ENCODE peak calls at places on chromosomes 12 and 14, in five cellular contexts. F is cardiac muscle cell, W is body of pancreas, L is right lobe of liver, D is uterus. Q is an unnamed sample.

GRCh38 chr14:97166497-97166896 is 369.3 kb downstream of the VRK1 start:
- DNase-seq in D (no peak), L (no peak), F (no peak), W (no peak), Q (no peak)

GRCh38 chr12:24072302-24072701 is 122.8 kb upstream of the SOX5 start:
- DNase-seq in W (no peak), L (no peak), D (no peak), F (no peak), Q (no peak)

GRCh38 chr12:30047499-30048262 is 263.9 kb upstream of the TMTC1 start:
- DNase-seq in L (no peak), F (peak; percentile 13), D (no peak), W (no peak), Q (no peak)

GRCh38 chr14:102479777-102480176 is 29.8 kb downstream of the ANKRD9 start:
- DNase-seq in L (peak; percentile 69), D (no peak), W (peak; percentile 76), F (no peak), Q (no peak)

GRCh38 chr14:73477618-73478266 is 13.0 kb upstream of the RIOX1 start:
- DNase-seq in D (no peak), L (no peak), W (peak; percentile 53), F (no peak), Q (no peak)

GRCh38 chr12:105561981-105562726 is 231.7 kb downstream of the C12orf75 start:
- DNase-seq in F (peak; percentile 5), W (no peak), D (peak; percentile 73), L (no peak), Q (no peak)

GRCh38 chr14:71400821-71401447 is 493.7 kb downstream of the PCNX1 start:
- DNase-seq in D (no peak), F (no peak), L (no peak), W (no peak), Q (no peak)

GRCh38 chr14:99182548-99183115 is 89.4 kb downstream of the BCL11B start:
- DNase-seq in W (no peak), D (no peak), L (no peak), F (no peak), Q (no peak)

GRCh38 chr12:52631676-52632459 is 13.5 kb upstream of the KRT73 start:
- DNase-seq in L (no peak), D (no peak), F (no peak), W (no peak), Q (no peak)

GRCh38 chr12:65895759-65896656 is 71.7 kb downstream of the HMGA2 start:
- DNase-seq in L (no peak), W (peak; percentile 21), D (no peak), F (no peak), Q (no peak)

GRCh38 chr14:50871914-50872732 is at the start of gene ABHD12B:
- DNase-seq in L (no peak), F (peak; percentile 31), D (no peak), W (no peak), Q (no peak)

GRCh38 chr12:49121047-49121696 is 10.0 kb downstream of the TUBA1B start:
- DNase-seq in D (no peak), F (peak; percentile 65), W (peak; percentile 51), L (peak; percentile 61), Q (no peak)

DNA sequence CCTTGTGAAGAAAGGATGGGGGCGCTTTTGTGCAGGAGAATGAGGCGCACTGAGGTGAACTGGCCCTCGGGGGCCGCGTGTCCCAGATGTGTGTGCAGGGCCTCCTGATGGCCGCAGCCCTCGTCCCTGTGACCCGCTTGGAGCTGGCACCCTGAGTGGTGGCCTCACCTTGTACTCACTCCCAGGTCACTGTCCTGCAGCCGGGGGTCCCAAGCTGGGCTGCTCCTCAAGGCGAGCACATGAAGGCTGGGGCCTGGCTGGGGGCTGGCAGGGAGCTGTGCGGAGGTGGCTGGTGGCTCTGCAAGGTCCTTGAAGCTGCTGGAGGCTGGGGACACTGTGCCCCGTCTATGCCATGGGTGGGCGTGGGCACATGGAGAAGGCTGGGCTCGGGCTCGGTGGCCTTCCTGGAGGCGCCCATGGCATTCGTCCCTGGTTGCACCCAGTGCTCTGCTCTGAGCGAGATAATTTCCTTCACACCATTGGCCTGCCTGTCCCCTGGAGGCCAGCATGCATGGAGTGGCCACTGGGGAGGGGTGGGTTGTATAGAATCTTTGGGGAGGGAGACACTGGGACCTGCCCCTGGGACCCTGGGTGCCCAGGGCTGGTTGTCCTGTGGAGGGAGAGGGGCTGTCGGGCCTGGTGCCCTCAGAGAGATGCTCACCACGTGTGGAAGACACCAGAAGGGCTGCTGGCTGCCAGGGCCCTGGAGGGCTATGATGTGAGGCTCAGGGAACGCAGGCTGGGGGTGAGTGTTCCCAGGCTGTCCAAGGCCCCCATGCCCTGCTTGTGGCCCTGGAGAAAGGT is 79.3 kb downstream of the TMEM121 start:
- DNase-seq in F (no peak), L (no peak), W (no peak), D (no peak), Q (no peak)
- H3K9me3 ChIP-seq in F (no peaks in the 10 kb centered on the region), L (no peaks in the 10 kb centered on the region), W (no peaks in the 10 kb centered on the region), D (no peaks in the 10 kb centered on the region), Q (no peaks in the 10 kb centered on the region)

GRCh38 chr12:125436686-125437085 is 371.5 kb downstream of the AACS start:
- DNase-seq in W (no peak), D (no peak), F (no peak), L (no peak), Q (no peak)

GRCh38 chr12:125431516-125431915 is 366.3 kb downstream of the AACS start:
- DNase-seq in F (no peak), D (no peak), W (no peak), L (no peak), Q (no peak)

GRCh38 chr12:125434936-125435443 is 369.8 kb downstream of the AACS start:
- DNase-seq in D (no peak), F (no peak), L (no peak), W (no peak), Q (no peak)

GRCh38 chr12:125435871-125436270 is 370.6 kb downstream of the AACS start:
- DNase-seq in W (no peak), D (no peak), L (no peak), F (no peak), Q (no peak)

DNA sequence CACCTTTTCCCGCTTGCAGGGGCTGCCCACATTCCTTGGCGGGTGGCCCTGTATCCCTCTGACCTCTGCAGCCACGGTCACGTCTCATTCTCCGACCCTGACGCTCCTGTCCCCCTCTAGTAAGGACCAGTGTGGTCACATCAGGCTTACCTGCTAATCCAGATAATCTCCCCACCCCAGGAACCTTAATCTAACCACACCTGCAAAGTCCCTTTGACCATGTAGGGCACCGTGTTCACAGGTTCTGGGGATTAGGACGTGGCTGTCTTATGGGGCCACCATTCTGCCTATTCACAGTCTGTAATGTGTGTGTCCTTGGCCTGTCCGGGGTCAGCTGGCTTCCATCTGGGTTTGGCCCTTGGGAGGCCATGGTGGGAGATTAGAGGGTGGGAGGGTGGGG is 368.9 kb downstream of the AACS start:
- DNase-seq in L (no peak), D (no peak), F (no peak), W (no peak), Q (no peak)
- H3K27me3 ChIP-seq in L (no peaks in the 10 kb centered on the region), D (no peaks in the 10 kb centered on the region), F (no peaks in the 10 kb centered on the region), W (no peaks in the 10 kb centered on the region), Q (no peaks in the 10 kb centered on the region)

GRCh38 chr14:38208825-38209562 is 1.3 kb downstream of the SSTR1 start:
- DNase-seq in D (no peak), L (peak; percentile 91), F (peak; percentile 60), W (peak; percentile 86), Q (no peak)
- TF ChIP-seq CTCF in D (no peak), L (peak; percentile 19), F (peak; percentile 53), W (peak; percentile 56), Q (no peak)

GRCh38 chr14:32779845-32780244 is 158.8 kb upstream of the NPAS3 start:
- DNase-seq in L (no peak), W (no peak), D (no peak), F (no peak), Q (no peak)

GRCh38 chr14:32785585-32785984 is 153.1 kb upstream of the NPAS3 start:
- DNase-seq in D (no peak), L (no peak), F (no peak), W (no peak), Q (no peak)

DNA sequence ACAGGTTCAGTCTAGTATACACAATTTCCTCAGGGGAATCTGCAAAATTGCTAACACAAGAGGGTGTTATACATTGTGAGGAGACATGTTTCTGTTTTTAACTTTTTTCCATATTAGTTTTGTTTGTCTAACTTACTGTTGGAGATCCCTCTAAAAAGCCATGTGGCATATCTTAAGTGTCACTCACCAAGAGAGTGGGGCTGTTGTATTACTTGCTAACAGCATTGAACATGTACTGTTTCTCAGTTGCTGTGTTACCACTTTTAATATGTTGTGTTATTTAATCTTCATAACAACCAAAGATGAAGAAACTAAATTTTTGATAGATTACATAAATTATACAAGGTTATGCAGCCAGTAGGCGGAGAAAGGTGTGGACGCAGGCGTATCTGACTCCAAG is 154.3 kb upstream of the NPAS3 start:
- DNase-seq in D (no peak), F (peak; percentile 17), W (no peak), L (no peak), Q (no peak)
- H3K9me3 ChIP-seq in D (no peaks in the 10 kb centered on the region), F (no peaks in the 10 kb centered on the region), W (no peaks in the 10 kb centered on the region), L (no peaks in the 10 kb centered on the region), Q (no peaks in the 10 kb centered on the region)

DNA sequence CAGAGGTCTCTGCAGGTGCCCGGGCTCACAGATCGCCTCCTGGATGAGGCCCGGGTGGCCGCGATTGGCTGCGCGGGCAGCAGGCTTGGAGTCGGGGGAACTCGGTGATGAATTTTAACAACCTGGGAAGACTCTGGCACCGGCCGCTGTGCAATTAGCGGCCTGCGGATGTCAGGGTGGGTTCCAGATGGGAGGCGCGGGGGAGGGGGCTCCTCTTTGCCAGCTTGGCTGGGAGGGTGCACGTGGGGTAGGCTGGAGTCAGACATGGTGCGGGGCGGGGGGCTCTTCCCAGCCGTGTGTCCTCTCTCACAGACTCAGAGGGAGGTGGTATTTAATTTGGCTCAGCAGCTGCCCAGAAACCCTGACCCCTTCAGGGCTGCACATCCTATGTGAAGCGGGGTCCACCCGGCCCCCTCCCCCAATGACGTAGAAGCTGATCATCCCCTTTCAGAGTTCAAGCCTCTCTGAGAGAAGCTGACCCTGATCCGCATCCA is 81.4 kb downstream of the KIF26A start:
- DNase-seq in D (no peak), F (no peak), L (no peak), W (no peak), Q (no peak)
- H3K27me3 ChIP-seq in D (no peaks in the 10 kb centered on the region), F (no peaks in the 10 kb centered on the region), L (no peaks in the 10 kb centered on the region), W (no peaks in the 10 kb centered on the region), Q (peaks cover 20% of the 10 kb centered on the region)

DNA sequence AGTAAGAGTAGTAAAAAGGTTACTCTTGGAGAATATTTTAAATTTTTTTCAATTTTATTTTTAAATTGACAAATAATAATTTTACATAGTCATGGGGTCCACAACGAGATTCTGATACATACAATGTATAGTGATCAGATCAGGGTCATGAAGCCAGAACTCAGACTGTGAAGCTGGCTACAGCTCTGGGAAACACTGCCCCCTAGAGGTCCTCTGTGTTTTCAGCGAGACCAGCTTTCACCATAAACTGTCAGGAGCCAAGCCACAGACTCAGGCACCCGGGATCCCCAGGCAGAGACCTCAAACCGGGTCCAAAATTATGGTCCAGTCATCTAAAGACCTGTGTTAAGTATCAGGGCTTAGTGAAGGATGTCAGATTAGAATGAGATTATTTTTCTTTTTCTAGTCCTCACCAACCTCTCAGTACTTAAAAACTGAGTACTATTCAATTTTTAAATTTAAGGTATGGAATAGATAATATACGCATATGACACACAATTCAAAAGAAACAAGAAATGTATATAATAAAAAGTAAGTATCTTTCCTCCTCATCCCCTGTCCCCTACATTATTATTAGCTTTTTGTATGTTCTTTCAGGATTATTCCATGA is 397.1 kb downstream of the MDGA2 start:
- DNase-seq in F (peak; percentile 77), D (no peak), L (peak; percentile 72), W (peak; percentile 15), Q (no peak)
- TF ChIP-seq CTCF in F (peak; percentile 67), D (peak; percentile 15), L (peak; percentile 85), W (peak; percentile 33), Q (peak; percentile 34)

Q was measured in CD4-positive, alpha-beta T cell.